ENCODE peak calls at places on chromosomes 3 and 15, in seven cellular contexts. Q is PC-3; A is fibroblast of lung; I is substantia nigra; N is CD8-positive, alpha-beta memory T cell; W is MM.1S; O is lower lobe of right lung. U is an unnamed sample.

GRCh38 chr15:76065267-76065666 is 5.5 kb downstream of the TMEM266 start:
- DNase-seq in Q (no peak), A (no peak), I (no peak), N (no peak), W (peak), O (no peak), U (no peak)

GRCh38 chr3:64214697-64215018 is 10.6 kb downstream of the PRICKLE2 start:
- DNase-seq in Q (no peak), A (peak), I (no peak), N (no peak), W (no peak), O (no peak), U (peak)

GRCh38 chr3:58129041-58129440 is 81.7 kb downstream of the DNASE1L3 start:
- DNase-seq in Q (no peak), A (no peak), I (no peak), N (no peak), W (no peak), O (no peak), U (no peak)

GRCh38 chr3:23663661-23664186 is 142.0 kb upstream of the UBE2E1 start:
- DNase-seq in Q (peak), A (no peak), I (no peak), N (no peak), W (no peak), O (no peak), U (no peak)

GRCh38 chr15:23912191-23912590 is 225.1 kb upstream of the NDN start:
- DNase-seq in Q (no peak), A (no peak), I (no peak), N (no peak), W (no peak), O (no peak), U (no peak)

GRCh38 chr3:13411186-13411860 is 8.8 kb downstream of the NUP210 start:
- DNase-seq in Q (no peak), A (no peak), I (peak), N (no peak), W (no peak), O (no peak), U (no peak)

GRCh38 chr15:98035577-98036010 is 75.1 kb downstream of the ARRDC4 start:
- DNase-seq in Q (peak), A (no peak), I (no peak), N (no peak), W (no peak), O (no peak), U (no peak)

GRCh38 chr3:170531557-170532335 is 54.1 kb downstream of the SLC7A14 start:
- DNase-seq in Q (no peak), A (no peak), I (no peak), N (no peak), W (no peak), O (no peak), U (peak)

GRCh38 chr3:156762631-156763185 is 63.4 kb upstream of the LEKR1 start:
- DNase-seq in Q (no peak), A (peak), I (no peak), N (no peak), W (no peak), O (no peak), U (no peak)

GRCh38 chr3:53005854-53006513 is 39.9 kb downstream of the SFMBT1 start:
- DNase-seq in Q (no peak), A (no peak), I (no peak), N (no peak), W (no peak), O (no peak), U (no peak)

GRCh38 chr3:143483214-143483613 is 363.6 kb downstream of the CHST2 start:
- DNase-seq in Q (no peak), A (no peak), I (no peak), N (no peak), W (no peak), O (no peak), U (no peak)

GRCh38 chr3:188975612-188976314 is 196.0 kb upstream of the TPRG1 start:
- DNase-seq in Q (peak), A (peak), I (no peak), N (no peak), W (no peak), O (no peak), U (no peak)

GRCh38 chr3:125433091-125433534 is 58.0 kb upstream of the ZNF148 start:
- DNase-seq in Q (no peak), A (no peak), I (no peak), N (no peak), W (no peak), O (no peak), U (no peak)

GRCh38 chr3:194671511-194671899 is 486 bp downstream of the LSG1 start:
- DNase-seq in Q (peak), A (peak), I (no peak), N (peak), W (peak), O (no peak), U (no peak)

GRCh38 chr15:75578948-75579908 is at the start of gene PTPN9:
- DNase-seq in Q (peak), A (peak), I (peak), N (peak), W (peak), O (peak), U (peak)

GRCh38 chr15:85044251-85044853 is 62.7 kb downstream of the PDE8A start:
- DNase-seq in Q (peak), A (peak), I (peak), N (peak), W (peak), O (no peak), U (no peak)

GRCh38 chr15:82790321-82790720 is 15.5 kb downstream of the FSD2 start:
- DNase-seq in Q (no peak), A (no peak), I (no peak), N (no peak), W (no peak), O (no peak), U (no peak)

GRCh38 chr15:39092354-39092753 is 488.5 kb upstream of the THBS1 start:
- DNase-seq in Q (no peak), A (no peak), I (no peak), N (no peak), W (no peak), O (no peak), U (no peak)

GRCh38 chr15:66714543-66714981 is 12.5 kb downstream of the SMAD6 start:
- DNase-seq in Q (no peak), A (peak), I (no peak), N (no peak), W (no peak), O (no peak), U (no peak)

GRCh38 chr3:184500344-184500923 is 61.2 kb upstream of the EPHB3 start:
- DNase-seq in Q (no peak), A (no peak), I (no peak), N (no peak), W (peak), O (no peak), U (no peak)

GRCh38 chr15:79834496-79834895 is 62.3 kb downstream of the MTHFS start:
- DNase-seq in Q (peak), A (no peak), I (no peak), N (no peak), W (no peak), O (peak), U (no peak)

GRCh38 chr3:140447136-140447535 is 230.7 kb upstream of the TRIM42 start:
- DNase-seq in Q (no peak), A (no peak), I (no peak), N (no peak), W (no peak), O (no peak), U (no peak)

GRCh38 chr3:134222835-134223234 is 27.8 kb downstream of the RYK start:
- DNase-seq in Q (no peak), A (no peak), I (no peak), N (no peak), W (no peak), O (no peak), U (no peak)

GRCh38 chr15:33067456-33067855 is 127.1 kb downstream of the FMN1 start:
- DNase-seq in Q (peak), A (peak), I (no peak), N (no peak), W (no peak), O (no peak), U (no peak)

GRCh38 chr15:41019174-41019573 is 65.9 kb downstream of the CHAC1 start:
- DNase-seq in Q (no peak), A (no peak), I (peak), N (no peak), W (no peak), O (no peak), U (no peak)

GRCh38 chr15:42275780-42276395 is 2.7 kb upstream of the TMEM87A start:
- DNase-seq in Q (no peak), A (no peak), I (no peak), N (no peak), W (no peak), O (no peak), U (no peak)

GRCh38 chr3:54831091-54831490 is 96.8 kb downstream of the LRTM1 start:
- DNase-seq in Q (no peak), A (no peak), I (no peak), N (no peak), W (no peak), O (no peak), U (no peak)

GRCh38 chr3:61877359-61877770 is 316.0 kb downstream of the PTPRG start:
- DNase-seq in Q (no peak), A (peak), I (no peak), N (no peak), W (peak), O (no peak), U (no peak)

DNA sequence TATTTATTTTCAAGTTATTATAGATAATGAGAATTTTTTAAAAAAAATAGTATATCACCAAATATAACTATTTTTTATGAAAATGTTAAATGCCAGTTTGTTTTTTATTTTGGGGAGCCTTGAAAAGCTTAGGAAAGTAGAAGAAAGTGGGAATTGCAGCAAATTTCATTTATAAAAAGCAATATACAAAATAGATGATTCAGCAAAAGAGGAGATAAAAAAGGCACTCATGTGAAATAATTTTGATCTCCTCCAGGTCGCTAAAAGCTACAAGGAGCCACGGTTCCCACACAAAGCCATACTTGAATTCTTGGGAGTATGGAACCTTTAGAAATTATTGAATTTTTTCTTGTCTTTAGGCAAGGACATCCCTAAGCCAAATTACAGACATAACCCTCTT is 625.0 kb upstream of the SGO1 start:
- DNase-seq in Q (no peak), A (no peak), I (no peak), N (no peak), W (no peak), O (no peak), U (no peak)
- H3K27ac ChIP-seq in Q (no peak), A (no peak), I (no peak), N (no peak), W (no peak), O (no peak), U (no peak)

GRCh38 chr3:182258538-182259177 is 534.6 kb upstream of the ATP11B start:
- DNase-seq in Q (peak), A (peak), I (no peak), N (no peak), W (peak), O (no peak), U (no peak)
- H3K27ac ChIP-seq in Q (no peak), A (no peak), I (no peak), N (no peak), W (no peak), O (no peak), U (no peak)

GRCh38 chr3:15083190-15083700 is 15.7 kb downstream of the RBSN start:
- DNase-seq in Q (no peak), A (no peak), I (no peak), N (no peak), W (no peak), O (no peak), U (no peak)

GRCh38 chr3:15089201-15089600 is 9.7 kb downstream of the RBSN start:
- DNase-seq in Q (no peak), A (no peak), I (no peak), N (no peak), W (no peak), O (no peak), U (no peak)

GRCh38 chr3:15081960-15082664 is 16.8 kb downstream of the RBSN start:
- DNase-seq in Q (peak), A (no peak), I (no peak), N (no peak), W (no peak), O (peak), U (no peak)

GRCh38 chr3:15086699-15087098 is 12.2 kb downstream of the RBSN start:
- DNase-seq in Q (no peak), A (no peak), I (no peak), N (no peak), W (no peak), O (no peak), U (no peak)

DNA sequence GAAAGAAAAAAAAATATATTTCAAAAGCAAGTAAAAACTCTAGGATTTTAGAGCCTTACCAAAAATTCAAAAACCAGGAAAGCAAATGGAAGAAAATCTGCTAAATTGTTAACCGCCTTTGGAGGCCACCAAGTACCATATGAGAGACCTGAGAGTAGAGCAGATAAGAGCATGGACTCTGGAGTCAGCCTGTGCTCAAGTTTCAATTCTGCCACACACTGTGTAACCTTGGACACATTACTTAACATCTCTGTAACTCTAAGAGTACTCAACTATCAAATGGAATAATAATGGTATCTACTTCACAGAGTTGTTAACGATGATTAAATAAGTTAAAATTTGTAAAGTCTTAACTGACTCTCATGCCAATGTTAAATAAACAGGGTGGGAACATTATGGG is 12.7 kb downstream of the RBSN start:
- DNase-seq in Q (no peak), A (no peak), I (no peak), N (no peak), W (no peak), O (no peak), U (no peak)
- H3K27ac ChIP-seq in Q (no peak), A (no peak), I (no peak), N (no peak), W (no peak), O (no peak), U (no peak)

GRCh38 chr3:113092746-113093145 is 102.0 kb downstream of the GTPBP8 start:
- DNase-seq in Q (no peak), A (no peak), I (no peak), N (no peak), W (no peak), O (no peak), U (no peak)

GRCh38 chr3:113084777-113085176 is 94.0 kb downstream of the GTPBP8 start:
- DNase-seq in Q (peak), A (peak), I (no peak), N (no peak), W (no peak), O (no peak), U (no peak)

GRCh38 chr3:113088616-113089015 is 97.8 kb downstream of the GTPBP8 start:
- DNase-seq in Q (no peak), A (no peak), I (no peak), N (no peak), W (no peak), O (no peak), U (no peak)

GRCh38 chr3:113091417-113091816 is 100.6 kb downstream of the GTPBP8 start:
- DNase-seq in Q (no peak), A (no peak), I (no peak), N (no peak), W (no peak), O (no peak), U (no peak)

DNA sequence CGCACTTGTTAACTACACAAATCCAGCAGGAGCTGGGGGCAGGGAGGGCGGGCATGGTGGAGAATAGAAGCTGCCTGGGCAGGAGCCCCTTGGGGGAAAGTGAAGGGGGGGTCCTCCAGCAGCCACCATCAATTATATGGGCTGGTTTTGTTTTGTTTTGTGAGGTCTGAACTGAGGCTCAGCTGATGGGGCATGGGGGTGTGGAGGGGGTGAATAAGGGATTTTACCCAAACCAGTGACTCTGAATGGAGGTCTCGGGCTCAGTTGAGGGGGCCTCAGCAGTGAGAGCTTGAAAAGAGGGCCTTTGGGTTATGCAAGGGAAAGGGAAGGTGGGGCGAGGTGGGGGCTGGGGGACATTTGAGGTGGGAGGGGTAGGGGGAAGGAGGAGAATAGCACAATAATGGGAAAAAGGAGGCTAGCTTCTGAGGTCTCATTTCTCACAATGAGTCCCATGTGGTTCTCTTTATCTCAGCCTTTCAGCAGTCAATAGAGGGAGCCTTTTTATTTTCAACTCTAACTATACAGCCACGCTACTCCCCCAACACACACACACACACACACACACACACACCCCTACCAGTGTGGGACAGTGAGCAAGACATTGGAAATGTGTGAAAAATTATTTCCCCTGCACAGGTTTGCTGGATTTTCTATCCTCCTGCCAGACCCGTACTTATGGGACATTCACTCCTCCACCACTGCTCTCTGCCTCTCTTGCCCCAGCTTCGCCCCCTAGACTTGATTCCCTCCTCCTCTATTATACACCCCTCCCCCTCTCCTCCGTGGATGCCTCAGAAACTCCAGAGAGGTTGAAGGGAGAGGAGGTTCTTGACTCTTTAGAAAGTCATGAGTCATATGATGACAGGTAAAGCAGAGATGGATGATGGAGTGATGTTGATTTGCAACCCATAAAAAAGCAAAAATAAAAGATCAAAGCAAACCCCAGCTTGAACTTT is 96.0 kb downstream of the GTPBP8 start:
- DNase-seq in Q (peak), A (no peak), I (no peak), N (no peak), W (no peak), O (no peak), U (no peak)
- H3K27ac ChIP-seq in Q (no peak), A (no peak), I (no peak), N (no peak), W (no peak), O (no peak), U (no peak)

DNA sequence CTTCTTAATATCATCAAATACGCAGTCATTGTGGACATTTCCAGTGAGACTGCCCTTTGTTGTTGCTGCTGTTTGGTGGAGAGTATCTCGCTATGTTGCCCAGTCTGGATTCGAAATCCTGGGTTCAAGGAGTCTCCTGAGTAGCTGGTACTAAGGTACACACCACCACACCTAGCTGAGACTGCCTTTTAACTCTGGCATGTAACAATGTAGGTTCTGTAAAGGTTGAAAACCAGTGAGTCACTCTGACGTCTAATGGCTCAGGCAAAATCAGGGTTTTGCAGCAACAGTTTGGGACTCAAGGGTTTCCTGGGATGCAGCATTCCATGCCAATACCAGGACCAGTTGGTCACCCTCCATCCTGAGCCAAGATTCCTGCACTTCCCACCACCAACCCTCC is 52.2 kb downstream of the AQP9 start:
- DNase-seq in Q (peak), A (no peak), I (no peak), N (no peak), W (no peak), O (no peak), U (no peak)
- H3K27ac ChIP-seq in Q (no peak), A (no peak), I (no peak), N (no peak), W (no peak), O (no peak), U (no peak)

GRCh38 chr3:133152056-133152455 is 113.9 kb downstream of the TMEM108 start:
- DNase-seq in Q (no peak), A (no peak), I (no peak), N (no peak), W (no peak), O (no peak), U (no peak)
- H3K27ac ChIP-seq in Q (no peak), A (no peak), I (no peak), N (no peak), W (no peak), O (no peak), U (no peak)

DNA sequence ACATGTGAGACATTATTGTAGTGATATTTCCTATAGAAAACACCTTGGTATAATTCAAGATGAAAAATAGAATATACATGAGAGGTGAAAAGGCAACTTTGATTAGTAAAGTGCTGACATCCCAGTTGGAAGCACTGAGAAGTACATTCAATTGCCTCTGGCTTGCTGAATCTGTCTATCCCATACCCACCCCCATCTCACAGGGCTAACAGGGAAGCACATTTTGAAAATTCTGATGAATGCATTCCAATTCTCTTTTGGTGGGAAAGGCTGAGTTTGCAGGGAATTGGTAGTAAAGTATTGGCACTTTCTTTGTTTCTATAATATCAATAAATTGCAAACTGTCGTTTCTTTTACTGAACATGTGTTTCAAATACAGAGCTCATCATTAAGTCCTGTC is 122.9 kb downstream of the MBNL1 start:
- DNase-seq in Q (no peak), A (no peak), I (no peak), N (no peak), W (no peak), O (no peak), U (no peak)
- H3K27ac ChIP-seq in Q (no peak), A (peak), I (no peak), N (no peak), W (no peak), O (peak), U (peak)

DNA sequence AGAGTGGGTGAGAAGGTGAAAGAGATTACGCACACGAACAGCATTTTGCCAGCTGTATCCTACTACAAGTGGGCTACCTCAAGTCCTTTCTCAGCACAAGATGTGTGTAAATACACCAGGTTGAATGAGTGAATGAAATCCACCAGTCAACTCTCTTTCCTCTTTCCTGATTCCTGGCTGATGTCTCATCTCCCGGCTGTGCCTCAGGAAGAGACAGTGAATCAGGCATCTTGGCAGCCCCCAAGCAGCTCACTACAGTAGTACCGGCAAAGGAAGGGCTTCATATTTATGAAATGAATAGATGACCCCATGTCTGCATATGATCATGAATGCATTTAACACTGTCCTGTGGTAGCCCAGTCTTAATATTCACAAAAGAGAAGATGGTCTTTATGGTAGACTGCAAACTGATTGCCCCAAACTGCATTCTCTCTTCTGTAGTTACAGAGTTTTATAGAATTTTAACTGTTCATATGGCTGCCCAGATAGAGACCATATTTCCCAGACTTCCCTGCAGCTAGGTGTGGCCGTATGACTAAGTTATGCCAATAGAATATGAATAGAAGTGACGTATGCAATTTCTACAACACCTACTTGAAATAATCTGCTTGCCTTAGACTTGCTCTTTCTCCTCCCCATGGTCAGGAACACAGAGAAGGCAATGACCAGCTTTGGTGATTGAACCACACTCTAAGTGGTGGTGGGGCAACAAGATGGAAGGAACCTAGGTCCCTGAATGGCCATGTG is 22.7 kb downstream of the MGLL start:
- DNase-seq in Q (peak), A (peak), I (no peak), N (no peak), W (no peak), O (no peak), U (no peak)
- H3K27ac ChIP-seq in Q (peak), A (peak), I (no peak), N (no peak), W (no peak), O (no peak), U (no peak)